ENCODE peak calls at places on chromosomes 1 and 21, in nine cellular contexts. F is KG1, V is dorsolateral prefrontal cortex, O is stromal cell of bone marrow, L is T-helper 17 cell, U is aorta, A is Panc1, M is hippocampal formation, I is globus pallidus. X is an unnamed sample.

GRCh38 chr1:80358141-80358540 is 1351.6 kb upstream of the ADGRL4 start:
- DNase-seq in F (no peak), V (no peak), O (no peak), L (no peak), U (no peak), A (no peak), M (no peak), I (no peak), X (no peak)

GRCh38 chr1:9058465-9058864 is 11.0 kb downstream of the SLC2A5 start:
- DNase-seq in F (no peak), V (no peak), O (no peak), L (no peak), U (no peak), A (no peak), M (no peak), I (no peak), X (peak)

GRCh38 chr1:27971674-27972073 is 11.9 kb downstream of the XKR8 start:
- DNase-seq in F (no peak), V (no peak), O (no peak), L (no peak), U (no peak), A (no peak), M (peak), I (peak), X (no peak)

GRCh38 chr1:221708076-221708571 is 33.8 kb downstream of the DUSP10 start:
- DNase-seq in F (peak), V (no peak), O (peak), L (peak), U (no peak), A (no peak), M (peak), I (peak), X (peak)

GRCh38 chr1:151340870-151341754 is 5.9 kb downstream of the RFX5 start:
- DNase-seq in F (peak), V (peak), O (peak), L (no peak), U (no peak), A (peak), M (peak), I (peak), X (peak)

GRCh38 chr1:158153781-158154444 is 26.8 kb upstream of the CD1D start:
- DNase-seq in F (no peak), V (no peak), O (no peak), L (no peak), U (no peak), A (no peak), M (no peak), I (peak), X (no peak)

GRCh38 chr1:209837671-209838070 is 9.9 kb downstream of the UTP25 start:
- DNase-seq in F (no peak), V (no peak), O (no peak), L (no peak), U (no peak), A (no peak), M (no peak), I (no peak), X (no peak)

GRCh38 chr21:46189213-46189958 is 5.1 kb upstream of the SPATC1L start:
- DNase-seq in F (no peak), V (no peak), O (no peak), L (no peak), U (peak), A (no peak), M (no peak), I (peak), X (no peak)

GRCh38 chr1:72394457-72394856 is 112.1 kb upstream of the NEGR1 start:
- DNase-seq in F (no peak), V (no peak), O (no peak), L (no peak), U (no peak), A (no peak), M (no peak), I (no peak), X (no peak)

GRCh38 chr1:214476958-214477870 is 74.2 kb downstream of the PTPN14 start:
- DNase-seq in F (no peak), V (no peak), O (peak), L (no peak), U (no peak), A (no peak), M (no peak), I (no peak), X (no peak)

GRCh38 chr1:40309374-40310128 is 7.5 kb downstream of the COL9A2 start:
- DNase-seq in F (no peak), V (no peak), O (no peak), L (no peak), U (no peak), A (no peak), M (peak), I (peak), X (no peak)